ENCODE peak calls at places on chromosomes 12 and 14, in nine cellular contexts. J is upper lobe of right lung; B is CD8-positive, alpha-beta T cell; C is Karpas-422; K is effector memory CD4-positive, alpha-beta T cell; P is cardiac muscle cell; V is IMR-90; X is keratinocyte; Q is uterus. O is an unnamed sample. For H3K4me1, the result is how much of the 10 kb centered on the place peaks cover.

GRCh38 chr12:53004178-53004577 is 2.1 kb upstream of the EIF4B start:
- DNase-seq in P (peak), B (no peak), X (no peak), K (no peak), J (no peak), C (peak), V (no peak), Q (no peak), O (no peak)

GRCh38 chr14:33848706-33849454 is 102.0 kb downstream of the EGLN3 start:
- DNase-seq in K (no peak), J (no peak), C (peak), V (peak), P (peak), B (no peak), X (no peak), Q (peak), O (peak)

GRCh38 chr12:100401660-100402059 is 44.8 kb downstream of the SLC17A8 start:
- DNase-seq in Q (no peak), J (no peak), P (peak), B (no peak), V (peak), X (peak), K (no peak), C (no peak), O (no peak)

GRCh38 chr12:13534645-13535398 is 338.3 kb downstream of the EMP1 start:
- DNase-seq in K (no peak), X (peak), V (peak), C (peak), B (no peak), P (peak), J (peak), Q (peak), O (peak)

GRCh38 chr12:66662179-66662578 is 16.7 kb downstream of the GRIP1 start:
- DNase-seq in X (peak), Q (no peak), J (no peak), B (no peak), P (no peak), K (no peak), C (peak), V (no peak), O (no peak)

GRCh38 chr14:36515896-36516718 is 3.9 kb downstream of the NKX2-1 start:
- DNase-seq in B (no peak), C (no peak), X (no peak), K (no peak), V (no peak), J (no peak), Q (no peak), P (no peak), O (no peak)

GRCh38 chr12:52279683-52280318 is 5.4 kb downstream of the KRT86 start:
- DNase-seq in X (no peak), V (peak), P (peak), C (no peak), Q (no peak), K (no peak), B (no peak), J (no peak), O (no peak)

GRCh38 chr12:24615967-24616411 is 332.9 kb downstream of the BCAT1 start:
- DNase-seq in J (no peak), V (peak), X (no peak), P (peak), K (no peak), B (no peak), Q (no peak), C (no peak), O (no peak)

GRCh38 chr12:6352198-6353173 is 10.6 kb upstream of the TNFRSF1A start:
- DNase-seq in V (no peak), K (no peak), J (no peak), Q (no peak), C (no peak), B (no peak), P (no peak), X (no peak), O (no peak)

GRCh38 chr12:107515446-107515958 is 170.1 kb upstream of the PWP1 start:
- DNase-seq in P (peak), X (peak), Q (no peak), C (no peak), K (no peak), V (peak), B (no peak), J (no peak), O (no peak)

GRCh38 chr14:34496007-34496678 is 34.1 kb upstream of the SPTSSA start:
- DNase-seq in K (no peak), B (no peak), V (no peak), P (peak), X (no peak), C (no peak), Q (peak), J (no peak), O (peak)

GRCh38 chr12:8697476-8698131 is at the start of gene RIMKLB:
- DNase-seq in K (peak), Q (peak), V (peak), J (peak), B (peak), X (no peak), C (peak), P (peak), O (peak)

GRCh38 chr14:45904313-45904712 is 651.3 kb upstream of the MIS18BP1 start:
- DNase-seq in Q (no peak), K (no peak), V (no peak), C (no peak), J (no peak), X (no peak), B (no peak), P (no peak), O (no peak)

GRCh38 chr12:47972895-47973294 is 9.5 kb downstream of the TMEM106C start:
- DNase-seq in Q (no peak), C (no peak), V (no peak), B (no peak), P (no peak), J (no peak), X (no peak), K (no peak), O (no peak)

GRCh38 chr12:58917699-58918334 is 2.5 kb downstream of the LRIG3 start:
- DNase-seq in K (no peak), P (no peak), B (no peak), C (no peak), X (no peak), V (no peak), Q (no peak), J (no peak), O (no peak)

GRCh38 chr12:131845121-131845520 is 16.9 kb downstream of the MMP17 start:
- DNase-seq in V (no peak), X (no peak), B (no peak), K (no peak), Q (no peak), C (no peak), J (no peak), P (no peak), O (no peak)

GRCh38 chr12:45234134-45234865 is 18.4 kb downstream of the ANO6 start:
- DNase-seq in V (peak), Q (peak), K (no peak), B (no peak), X (no peak), C (no peak), J (no peak), P (peak), O (no peak)

GRCh38 chr14:68719634-68720384 is 73.1 kb downstream of the ZFP36L1 start:
- DNase-seq in J (no peak), Q (no peak), V (no peak), B (no peak), P (no peak), K (no peak), C (no peak), X (no peak), O (no peak)

GRCh38 chr12:106957617-106958016 is 1.9 kb downstream of the TMEM263 start:
- DNase-seq in P (no peak), X (no peak), C (peak), Q (no peak), K (no peak), J (no peak), B (no peak), V (no peak), O (no peak)

GRCh38 chr12:5909560-5909959 is 35.5 kb downstream of the ANO2 start:
- DNase-seq in B (no peak), K (no peak), C (no peak), V (no peak), Q (no peak), P (no peak), J (no peak), X (no peak), O (no peak)

GRCh38 chr12:132535046-132535445 is 45.1 kb downstream of the FBRSL1 start:
- DNase-seq in V (no peak), J (no peak), C (no peak), X (no peak), B (no peak), P (no peak), K (no peak), Q (no peak), O (no peak)

GRCh38 chr12:88764781-88765470 is 184.7 kb upstream of the KITLG start:
- DNase-seq in V (peak), J (no peak), K (no peak), C (no peak), P (no peak), Q (no peak), B (no peak), X (no peak), O (no peak)

GRCh38 chr12:109092484-109093021 is 719 bp downstream of the ALKBH2 start:
- DNase-seq in Q (no peak), P (no peak), V (no peak), J (no peak), B (no peak), X (no peak), C (peak), K (no peak), O (no peak)

GRCh38 chr12:124493809-124494750 is 73.3 kb downstream of the NCOR2 start:
- DNase-seq in V (no peak), J (no peak), K (no peak), P (no peak), B (no peak), X (no peak), Q (no peak), C (peak), O (peak)

GRCh38 chr12:106227641-106228319 is 20.0 kb downstream of the CKAP4 start:
- DNase-seq in P (peak), V (no peak), Q (no peak), B (peak), K (peak), J (peak), C (peak), X (peak), O (no peak)

GRCh38 chr12:57385586-57385985 is 45.3 kb downstream of the R3HDM2 start:
- DNase-seq in X (no peak), J (no peak), B (no peak), K (no peak), Q (no peak), C (no peak), P (no peak), V (no peak), O (no peak)

GRCh38 chr14:75440733-75441474 is 13.1 kb downstream of the JDP2 start:
- DNase-seq in B (no peak), J (no peak), X (no peak), Q (peak), C (no peak), V (peak), K (no peak), P (peak), O (no peak)

GRCh38 chr12:75623631-75624118 is 112.3 kb upstream of the KRR1 start:
- DNase-seq in B (no peak), J (no peak), K (no peak), P (peak), Q (no peak), V (peak), X (peak), C (no peak), O (no peak)

GRCh38 chr14:101705733-101706508 is 55.6 kb upstream of the PPP2R5C start:
- DNase-seq in J (peak), P (peak), B (peak), C (no peak), K (peak), Q (no peak), X (no peak), V (no peak), O (peak)

GRCh38 chr12:101064721-101065120 is 145.3 kb downstream of the SLC5A8 start:
- DNase-seq in K (no peak), C (no peak), J (no peak), P (no peak), Q (no peak), X (no peak), V (no peak), B (no peak), O (no peak)

GRCh38 chr14:75432406-75432805 is 4.6 kb downstream of the JDP2 start:
- DNase-seq in C (no peak), K (no peak), Q (no peak), P (no peak), X (no peak), B (no peak), J (no peak), V (no peak), O (no peak)

GRCh38 chr12:108253540-108253939 is 85.6 kb downstream of the CMKLR1 start:
- DNase-seq in P (no peak), K (no peak), J (no peak), V (no peak), C (no peak), B (no peak), X (no peak), Q (no peak), O (no peak)

GRCh38 chr12:5872745-5873144 is 72.3 kb downstream of the ANO2 start:
- DNase-seq in B (no peak), J (no peak), X (no peak), K (no peak), P (no peak), Q (no peak), V (peak), C (peak), O (no peak)

GRCh38 chr12:27807063-27807703 is 27.1 kb upstream of the MANSC4 start:
- DNase-seq in V (no peak), C (no peak), B (peak), J (no peak), X (no peak), P (no peak), Q (no peak), K (peak), O (no peak)

GRCh38 chr12:68675098-68675842 is 11.5 kb upstream of the NUP107 start:
- DNase-seq in P (no peak), V (no peak), Q (no peak), B (peak), J (no peak), K (peak), X (no peak), C (no peak), O (no peak)

GRCh38 chr12:26612203-26612602 is 220.8 kb downstream of the ITPR2 start:
- DNase-seq in C (no peak), K (no peak), V (no peak), Q (no peak), B (no peak), J (no peak), X (no peak), P (no peak), O (no peak)

GRCh38 chr12:26610774-26611173 is 222.2 kb downstream of the ITPR2 start:
- DNase-seq in J (no peak), P (no peak), Q (no peak), C (no peak), B (no peak), X (no peak), V (no peak), K (no peak), O (no peak)

GRCh38 chr12:26608706-26609105 is 224.3 kb downstream of the ITPR2 start:
- DNase-seq in Q (no peak), B (no peak), J (no peak), V (no peak), P (no peak), X (no peak), K (no peak), C (no peak), O (no peak)

GRCh38 chr12:26614217-26614616 is 218.8 kb downstream of the ITPR2 start:
- DNase-seq in Q (peak), P (peak), C (peak), K (no peak), B (no peak), J (no peak), V (peak), X (no peak), O (no peak)

DNA sequence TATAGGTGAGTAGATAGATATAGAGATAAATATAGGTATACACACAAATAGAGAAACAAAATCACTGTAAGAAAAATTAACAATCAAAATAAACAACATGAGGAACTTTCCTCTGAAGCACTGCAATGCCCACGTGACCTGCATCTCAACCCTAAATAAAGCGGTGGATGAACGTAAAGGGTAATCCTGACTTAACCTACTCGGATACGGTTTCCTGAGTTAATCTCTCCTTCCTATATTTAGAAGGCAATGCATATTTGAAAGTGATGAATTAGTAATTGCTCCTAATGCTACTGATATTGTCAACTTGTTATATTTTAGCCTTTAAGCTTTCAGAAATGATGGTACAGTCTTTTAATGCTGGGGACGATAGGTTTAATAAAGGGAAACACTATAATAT is 221.4 kb downstream of the ITPR2 start:
- DNase-seq in B (no peak), Q (no peak), V (no peak), X (no peak), P (no peak), K (no peak), J (no peak), C (no peak), O (no peak)
- H3K27ac ChIP-seq in B (no peak), Q (no peak), V (no peak), X (no peak), P (no peak), K (no peak), J (no peak), C (no peak), O (no peak)

DNA sequence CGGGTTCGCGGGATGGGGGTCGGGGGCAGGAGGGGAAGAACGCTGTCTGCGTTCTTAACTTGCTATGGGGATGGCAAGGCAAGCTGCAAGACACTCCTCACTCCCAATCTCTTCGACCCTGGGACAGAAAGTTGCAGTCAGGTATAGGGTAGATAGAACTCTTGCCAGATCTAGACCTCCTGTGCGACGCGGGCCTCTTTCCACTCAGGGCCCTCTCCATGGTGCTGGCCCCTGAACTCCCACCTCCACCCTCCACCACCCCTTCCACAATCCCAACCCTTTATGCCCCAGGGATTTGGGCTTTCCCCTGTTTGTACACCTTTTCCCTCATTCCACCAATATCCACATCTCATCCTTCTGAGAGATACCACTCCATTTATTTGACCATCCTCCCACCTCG is 812 bp downstream of the NABP2 start:
- DNase-seq in P (no peak), X (no peak), Q (no peak), V (no peak), J (no peak), C (no peak), K (no peak), B (no peak), O (no peak)
- H3K4me1 ChIP-seq in P (under half), X (under half), Q (under half), V (under half), J (under half), C (under half), K (under half), B (under half), O (under half)

DNA sequence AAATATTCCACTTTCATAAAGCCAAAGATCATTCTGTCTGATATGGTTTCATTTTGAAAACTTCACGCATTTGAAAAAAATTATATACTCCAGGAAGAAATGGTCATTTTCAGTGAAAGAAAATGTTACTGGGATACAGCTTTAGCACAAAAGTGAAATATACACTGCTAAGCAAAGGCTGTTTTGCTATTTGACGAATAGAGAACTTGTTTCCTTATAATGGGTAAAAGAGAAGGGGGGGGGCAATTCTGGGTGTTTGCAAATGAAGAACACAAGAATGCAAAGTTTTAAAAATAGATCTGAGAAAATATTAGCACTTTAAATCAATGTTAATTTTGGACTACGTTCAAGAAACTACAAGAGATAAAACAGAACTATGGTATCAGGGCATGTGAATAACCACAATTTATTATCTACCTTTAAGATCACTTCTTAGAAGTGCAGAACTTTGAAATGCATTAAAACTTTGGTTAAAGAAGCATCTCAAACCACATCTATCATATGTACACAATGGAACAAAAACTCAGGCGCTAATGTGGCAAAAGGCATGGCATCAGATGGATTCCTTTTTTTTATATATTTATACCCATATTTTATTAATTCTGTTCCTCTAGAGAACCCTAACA is 51.1 kb downstream of the EFCAB11 start:
- DNase-seq in C (no peak), V (no peak), Q (no peak), P (no peak), K (no peak), J (no peak), B (no peak), X (no peak), O (no peak)
- H3K27ac ChIP-seq in C (no peak), V (no peak), Q (no peak), P (no peak), K (no peak), J (no peak), B (no peak), X (no peak), O (no peak)

GRCh38 chr12:54024127-54024526 is 4.1 kb upstream of the HOXC6 start:
- DNase-seq in P (no peak), V (no peak), C (no peak), K (no peak), Q (no peak), B (no peak), X (no peak), J (no peak), O (no peak)

GRCh38 chr12:54024581-54024980 is 3.7 kb upstream of the HOXC6 start:
- DNase-seq in X (no peak), Q (no peak), J (no peak), C (no peak), K (no peak), B (no peak), V (no peak), P (no peak), O (no peak)

GRCh38 chr12:54026640-54027441 is 1.4 kb upstream of the HOXC6 start:
- DNase-seq in Q (no peak), P (no peak), K (no peak), V (no peak), J (no peak), X (no peak), C (no peak), B (no peak), O (no peak)

GRCh38 chr12:54027442-54027786 is 826 bp upstream of the HOXC6 start:
- DNase-seq in V (no peak), B (no peak), X (no peak), C (no peak), Q (no peak), J (no peak), P (no peak), K (no peak), O (no peak)

DNA sequence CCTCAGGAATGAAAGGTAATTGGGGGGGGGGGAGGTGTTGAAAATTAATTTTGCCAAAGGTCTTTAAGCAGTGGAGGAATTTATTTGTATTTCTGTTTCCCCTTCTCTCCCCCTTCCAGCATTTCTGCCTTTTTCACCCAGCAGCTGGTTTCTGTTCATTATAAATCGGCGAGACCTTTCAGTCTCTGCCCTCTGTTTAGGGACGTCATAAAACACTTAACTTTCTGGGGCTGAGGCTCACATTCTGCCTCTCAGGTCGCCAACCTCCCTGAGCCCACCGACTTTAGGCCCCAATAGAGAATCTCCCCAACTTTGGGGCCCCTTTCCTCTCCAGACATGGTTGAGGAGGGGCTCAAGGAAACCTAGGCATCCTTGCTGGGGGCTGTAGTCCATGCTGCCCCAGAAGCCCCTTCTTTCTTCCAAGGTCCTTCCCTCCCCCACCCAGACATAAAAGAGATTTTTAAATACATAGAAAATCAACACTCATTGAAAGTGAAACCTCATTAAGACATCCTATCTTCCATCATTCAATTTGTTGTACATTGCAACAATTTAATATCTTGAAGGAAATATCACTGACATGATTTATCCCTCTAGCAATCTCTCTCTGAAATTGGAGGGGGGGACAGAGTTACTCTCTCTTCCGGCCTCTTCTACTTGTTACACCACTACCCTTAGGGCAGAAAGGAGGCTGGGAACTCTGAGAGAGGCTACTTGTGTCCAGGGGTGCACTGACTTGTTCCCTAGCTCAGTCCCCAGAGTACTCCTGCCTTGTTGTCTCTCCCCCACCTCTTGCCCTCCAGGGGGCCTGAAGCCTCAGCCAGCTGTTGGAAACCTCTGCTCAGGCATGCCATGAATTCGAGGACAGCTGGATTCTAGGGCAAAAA is 2.5 kb upstream of the HOXC6 start:
- DNase-seq in K (no peak), Q (no peak), P (no peak), V (no peak), C (no peak), X (no peak), B (no peak), J (no peak), O (no peak)
- H3K4me1 ChIP-seq in K (under half), Q (under half), P (under half), V (under half), C (under half), X (half or more), B (under half), J (under half), O (under half)

O was measured in heart left ventricle.